ENCODE peak calls at places on chromosomes 5 and 9, in seven cellular contexts. G, O, N, T, A, I and R are unnamed samples.

GRCh38 chr5:73482383-73483193 is 15.7 kb upstream of the BTF3 start:
- DNase-seq in T (peak), O (no peak), N (peak), I (no peak), G (no peak), A (no peak), R (no peak)

GRCh38 chr9:131447148-131447547 is 53.3 kb downstream of the PRRC2B start:
- DNase-seq in A (peak), T (no peak), G (no peak), N (no peak), I (no peak), O (no peak), R (no peak)

GRCh38 chr5:54889826-54890225 is 95.6 kb downstream of the ESM1 start:
- DNase-seq in A (no peak), T (peak), G (no peak), N (peak), I (no peak), O (no peak), R (no peak)

GRCh38 chr5:3142261-3143027 is 391.0 kb upstream of the IRX2 start:
- DNase-seq in N (no peak), O (no peak), T (no peak), I (no peak), A (no peak), G (no peak), R (no peak)

GRCh38 chr5:174404848-174405247 is 319.5 kb upstream of the MSX2 start:
- DNase-seq in G (no peak), O (no peak), N (no peak), A (no peak), I (no peak), T (no peak), R (no peak)

GRCh38 chr9:73179594-73179993 is 27.9 kb downstream of the ANXA1 start:
- DNase-seq in A (no peak), G (peak), T (peak), I (no peak), N (peak), O (no peak), R (no peak)

GRCh38 chr5:60700347-60700815 is 415 bp upstream of the DEPDC1B start:
- DNase-seq in G (peak), T (peak), O (no peak), A (no peak), I (peak), N (peak), R (no peak)

GRCh38 chr5:76958976-76959767 is 6.3 kb downstream of the CRHBP start:
- DNase-seq in O (no peak), N (peak), T (peak), A (no peak), I (no peak), G (no peak), R (no peak)

GRCh38 chr5:136133416-136134383 is 1.1 kb downstream of the SMAD5 start:
- DNase-seq in O (peak), A (peak), G (peak), I (peak), T (peak), N (peak), R (no peak)

GRCh38 chr5:173290477-173291131 is 37.6 kb downstream of the STC2 start:
- DNase-seq in T (peak), I (no peak), N (peak), G (no peak), O (no peak), A (peak), R (no peak)

GRCh38 chr5:168073991-168074800 is 217.2 kb upstream of the WWC1 start:
- DNase-seq in N (peak), T (no peak), I (no peak), G (no peak), A (no peak), O (no peak), R (no peak)

GRCh38 chr9:98590115-98590514 is 118.6 kb downstream of the GABBR2 start:
- DNase-seq in O (no peak), G (no peak), N (no peak), I (no peak), A (no peak), T (no peak), R (no peak)

GRCh38 chr9:21836437-21837161 is 34.2 kb downstream of the MTAP start:
- DNase-seq in I (no peak), T (peak), O (no peak), A (no peak), N (peak), G (no peak), R (no peak)

GRCh38 chr9:107389617-107390071 is 99.9 kb downstream of the KLF4 start:
- DNase-seq in T (peak), I (no peak), O (peak), G (no peak), A (peak), N (peak), R (no peak)

DNA sequence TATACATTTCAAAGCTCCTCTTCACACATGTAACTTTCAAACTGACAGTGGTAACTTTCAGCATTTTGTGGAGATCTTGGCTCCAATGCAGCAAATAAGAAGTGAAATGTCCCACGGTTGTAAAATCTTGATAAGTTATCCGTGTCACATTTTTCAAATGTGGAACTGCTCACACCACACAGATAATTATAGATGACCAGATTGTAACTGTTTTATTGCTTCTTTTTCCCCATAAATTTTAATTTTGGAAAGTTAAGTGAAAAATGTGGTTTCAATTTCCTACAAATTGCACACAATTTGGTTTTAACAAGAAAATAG is 347.1 kb downstream of the EBF1 start:
- DNase-seq in T (no peak), N (no peak), O (no peak), I (no peak), G (no peak), A (no peak), R (no peak)
- TF ChIP-seq CTCF in T (no peak), N (no peak), O (no peak), I (no peak), G (no peak), A (no peak), R (no peak)

DNA sequence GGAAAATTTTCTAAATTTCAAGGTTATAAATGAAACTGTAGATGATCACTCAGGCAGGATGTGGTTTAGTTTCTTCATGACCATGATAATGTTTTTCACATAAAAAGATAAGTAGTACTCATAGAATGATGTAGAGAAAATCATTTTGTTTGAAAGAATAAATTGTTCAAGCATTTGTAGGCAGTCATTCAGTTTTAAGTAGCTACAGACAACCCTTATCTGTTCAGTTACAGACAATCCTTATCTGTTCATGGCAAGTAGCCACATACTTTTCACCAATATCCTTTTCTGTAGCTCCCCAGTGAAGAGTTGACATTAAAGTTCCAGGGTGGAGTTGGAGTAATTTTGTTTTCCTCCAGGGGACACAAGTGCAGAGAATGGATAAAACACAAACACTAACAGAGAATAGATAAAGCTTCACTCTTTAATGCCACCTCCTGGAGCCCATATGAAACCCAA is 278.1 kb upstream of the TNC start:
- DNase-seq in A (no peak), I (no peak), O (no peak), T (no peak), N (peak), G (no peak), R (no peak)
- TF ChIP-seq CTCF in A (no peak), I (no peak), O (no peak), T (no peak), N (no peak), G (no peak), R (no peak)

GRCh38 chr5:143445726-143446125 is 42.2 kb upstream of the NR3C1 start:
- DNase-seq in G (no peak), O (no peak), I (no peak), A (no peak), N (peak), T (no peak), R (no peak)

GRCh38 chr5:143449772-143450171 is 46.3 kb upstream of the NR3C1 start:
- DNase-seq in G (no peak), T (no peak), O (no peak), N (no peak), I (no peak), A (no peak), R (no peak)

GRCh38 chr5:143447983-143448382 is 44.5 kb upstream of the NR3C1 start:
- DNase-seq in I (no peak), N (no peak), G (no peak), T (no peak), A (no peak), O (no peak), R (no peak)

GRCh38 chr5:143446535-143447226 is 43.2 kb upstream of the NR3C1 start:
- DNase-seq in G (no peak), I (no peak), N (no peak), T (no peak), A (no peak), O (no peak), R (no peak)

DNA sequence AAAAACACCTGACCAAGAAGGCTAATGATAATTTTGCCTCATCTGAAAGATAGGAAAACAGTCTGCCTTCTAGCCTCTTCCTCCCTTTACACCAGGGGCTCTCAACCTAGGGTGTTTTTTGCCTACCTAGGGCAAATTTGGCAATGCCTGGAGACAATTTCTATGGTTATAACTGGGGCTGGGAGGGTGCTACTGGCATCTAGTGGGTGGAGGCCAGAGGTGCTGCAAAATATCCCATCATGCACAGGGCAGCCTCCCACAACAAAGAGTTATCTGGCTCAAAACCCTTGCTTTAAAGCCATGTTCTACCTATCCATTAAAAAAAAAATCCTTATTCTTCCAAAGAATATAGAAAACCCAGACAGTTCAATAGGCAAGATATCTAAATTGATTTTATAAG is 45.0 kb upstream of the NR3C1 start:
- DNase-seq in I (no peak), G (no peak), N (no peak), A (no peak), T (no peak), O (no peak), R (no peak)
- TF ChIP-seq CTCF in I (peak), G (no peak), N (no peak), A (no peak), T (no peak), O (no peak), R (no peak)

GRCh38 chr9:80094176-80094771 is 522.5 kb downstream of the TLE4 start:
- DNase-seq in I (no peak), N (no peak), G (peak), A (no peak), T (no peak), O (no peak), R (no peak)

GRCh38 chr9:80097476-80097875 is 525.7 kb downstream of the TLE4 start:
- DNase-seq in T (no peak), O (no peak), A (no peak), I (no peak), N (no peak), G (no peak), R (no peak)

GRCh38 chr9:80090317-80090716 is 518.6 kb downstream of the TLE4 start:
- DNase-seq in N (no peak), T (no peak), I (no peak), A (no peak), G (no peak), O (no peak), R (no peak)

GRCh38 chr9:80091526-80091925 is 519.8 kb downstream of the TLE4 start:
- DNase-seq in A (no peak), N (no peak), G (no peak), T (no peak), O (no peak), I (no peak), R (no peak)

GRCh38 chr9:80093695-80094094 is 521.9 kb downstream of the TLE4 start:
- DNase-seq in O (no peak), A (no peak), T (no peak), I (no peak), G (no peak), N (no peak), R (no peak)
- TF ChIP-seq CTCF in O (no peak), A (no peak), T (no peak), I (no peak), G (no peak), N (no peak), R (no peak)

GRCh38 chr9:34576943-34577634 is 12.4 kb downstream of the CNTFR start:
- DNase-seq in T (no peak), O (peak), A (no peak), G (no peak), N (no peak), I (no peak), R (no peak)
- TF ChIP-seq CTCF in T (no peak), O (no peak), A (no peak), G (no peak), N (no peak), I (no peak), R (no peak)

DNA sequence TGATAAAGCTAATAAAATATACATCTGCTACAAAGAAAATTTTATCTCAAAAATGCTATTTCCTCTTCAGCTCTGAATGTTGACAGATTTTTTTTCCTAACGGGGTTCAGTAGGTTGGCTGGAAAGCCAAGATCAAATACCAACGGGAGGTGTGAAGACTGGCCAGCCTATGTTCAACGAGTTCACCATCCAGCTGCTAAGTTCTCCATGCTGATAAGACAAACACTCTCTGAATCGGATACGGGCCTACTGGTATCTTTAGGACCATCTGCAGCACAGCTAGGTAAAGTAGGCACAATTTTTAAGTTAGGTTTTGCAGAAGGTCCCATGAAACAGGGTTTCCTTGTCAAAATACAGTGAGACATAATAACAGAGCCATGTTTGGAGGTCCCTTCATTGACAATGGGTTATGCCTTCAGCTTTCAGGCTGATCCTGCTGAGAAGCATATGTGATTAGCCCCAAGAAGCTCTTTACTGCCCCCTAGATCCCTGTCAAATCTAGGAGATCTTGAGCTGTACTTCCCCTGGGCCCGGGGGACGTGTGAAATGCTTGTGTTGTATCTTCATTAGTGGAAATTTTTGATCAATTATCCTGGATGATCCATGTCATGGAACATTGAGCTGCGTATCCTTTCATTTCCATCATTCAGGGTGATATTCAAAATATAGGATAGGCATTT is 60.6 kb downstream of the PGM5 start:
- DNase-seq in A (no peak), T (no peak), I (no peak), O (no peak), G (peak), N (peak), R (no peak)
- TF ChIP-seq CTCF in A (no peak), T (no peak), I (peak), O (no peak), G (no peak), N (peak), R (peak)